ENCODE peak calls at places on chromosomes 12 and 14, in seven cellular contexts. U is GM12891, E is HCT116, I is GM12892, T is suprapubic skin, F is K562, A is transverse colon. X is an unnamed sample.

GRCh38 chr12:19125325-19125724 is 4.2 kb upstream of the PLEKHA5 start:
- DNase-seq in U (no peak), E (no peak), I (no peak), T (no peak), F (no peak), A (no peak), X (no peak)

GRCh38 chr14:101068293-101068957 is 164.9 kb upstream of the RTL1 start:
- DNase-seq in U (no peak), E (no peak), I (no peak), T (peak; percentile 46), F (no peak), A (peak; percentile 1), X (peak; percentile 51)

GRCh38 chr14:71733210-71733883 is 198.9 kb upstream of the RGS6 start:
- DNase-seq in U (no peak), E (no peak), I (no peak), T (no peak), F (no peak), A (no peak), X (no peak)

GRCh38 chr12:70536650-70537049 is 100.6 kb downstream of the PTPRB start:
- DNase-seq in U (no peak), E (no peak), I (no peak), T (no peak), F (no peak), A (no peak), X (no peak)

GRCh38 chr12:9651265-9651729 is 18.2 kb upstream of the CLEC2D start:
- DNase-seq in U (no peak), E (no peak), I (no peak), T (no peak), F (no peak), A (no peak), X (no peak)

GRCh38 chr14:64388533-64389243 is 535 bp downstream of the MTHFD1 start:
- DNase-seq in U (no peak), E (no peak), I (no peak), T (no peak), F (no peak), A (peak; percentile 47), X (no peak)

GRCh38 chr12:124188561-124189405 is 106.1 kb upstream of the RFLNA start:
- DNase-seq in U (no peak), E (no peak), I (no peak), T (no peak), F (no peak), A (no peak), X (no peak)

GRCh38 chr14:100448376-100448775 is 125.2 kb downstream of the SLC25A47 start:
- DNase-seq in U (no peak), E (no peak), I (no peak), T (no peak), F (no peak), A (no peak), X (no peak)

GRCh38 chr12:14910090-14910915 is 24.6 kb upstream of the MGP start:
- DNase-seq in U (no peak), E (peak; percentile 55), I (no peak), T (no peak), F (no peak), A (no peak), X (no peak)

GRCh38 chr12:111314949-111315539 is 53.9 kb downstream of the PHETA1 start:
- DNase-seq in U (no peak), E (no peak), I (no peak), T (no peak), F (no peak), A (no peak), X (no peak)

GRCh38 chr12:15677207-15677606 is 112.0 kb downstream of the EPS8 start:
- DNase-seq in U (no peak), E (no peak), I (no peak), T (no peak), F (no peak), A (no peak), X (no peak)

GRCh38 chr14:68612049-68612448 is 180.8 kb downstream of the ZFP36L1 start:
- DNase-seq in U (no peak), E (no peak), I (no peak), T (peak; percentile 51), F (no peak), A (no peak), X (no peak)

GRCh38 chr12:109999983-110000505 is 814 bp downstream of the ANKRD13A start:
- DNase-seq in U (no peak), E (no peak), I (no peak), T (no peak), F (no peak), A (peak; percentile 37), X (no peak)

GRCh38 chr14:93089501-93090269 is 26.0 kb downstream of the ITPK1 start:
- DNase-seq in U (no peak), E (no peak), I (no peak), T (no peak), F (no peak), A (no peak), X (no peak)

GRCh38 chr12:132453361-132454133 is 36.4 kb upstream of the FBRSL1 start:
- DNase-seq in U (no peak), E (no peak), I (no peak), T (no peak), F (no peak), A (no peak), X (no peak)

GRCh38 chr14:38481939-38482678 is 226.2 kb upstream of the CLEC14A start:
- DNase-seq in U (no peak), E (no peak), I (no peak), T (no peak), F (no peak), A (no peak), X (no peak)

GRCh38 chr12:54759751-54760150 is 94.6 kb upstream of the MUCL1 start:
- DNase-seq in U (no peak), E (peak; percentile 42), I (no peak), T (no peak), F (no peak), A (no peak), X (no peak)

GRCh38 chr12:60693019-60693626 is 1097.3 kb downstream of the SLC16A7 start:
- DNase-seq in U (no peak), E (no peak), I (no peak), T (no peak), F (no peak), A (no peak), X (no peak)

GRCh38 chr14:92481386-92481785 is 32.2 kb upstream of the RIN3 start:
- DNase-seq in U (no peak), E (no peak), I (no peak), T (no peak), F (no peak), A (peak; percentile 5), X (no peak)

GRCh38 chr12:47277972-47278448 is 198.3 kb upstream of the AMIGO2 start:
- DNase-seq in U (no peak), E (peak; percentile 88), I (no peak), T (no peak), F (peak; percentile 74), A (no peak), X (no peak)

GRCh38 chr14:71267691-71268090 is 360.4 kb downstream of the PCNX1 start:
- DNase-seq in U (no peak), E (no peak), I (no peak), T (no peak), F (no peak), A (no peak), X (no peak)

GRCh38 chr14:43790681-43791080 is 716.4 kb downstream of the FSCB start:
- DNase-seq in U (no peak), E (no peak), I (no peak), T (no peak), F (no peak), A (no peak), X (no peak)
- TF ChIP-seq POLR2AphosphoS5 in U (no peak), E (no peak), I (no peak), T (no peak), F (no peak), A (no peak), X (no peak)

GRCh38 chr12:46227616-46228015 is 41.2 kb downstream of the SLC38A1 start:
- DNase-seq in U (no peak), E (no peak), I (no peak), T (no peak), F (no peak), A (no peak), X (no peak)

GRCh38 chr12:46237381-46238045 is 31.3 kb downstream of the SLC38A1 start:
- DNase-seq in U (no peak), E (no peak), I (no peak), T (no peak), F (no peak), A (no peak), X (no peak)

GRCh38 chr12:46233985-46234384 is 34.9 kb downstream of the SLC38A1 start:
- DNase-seq in U (no peak), E (no peak), I (no peak), T (no peak), F (no peak), A (no peak), X (no peak)

GRCh38 chr12:46230985-46231384 is 37.9 kb downstream of the SLC38A1 start:
- DNase-seq in U (no peak), E (no peak), I (no peak), T (no peak), F (no peak), A (no peak), X (no peak)

DNA sequence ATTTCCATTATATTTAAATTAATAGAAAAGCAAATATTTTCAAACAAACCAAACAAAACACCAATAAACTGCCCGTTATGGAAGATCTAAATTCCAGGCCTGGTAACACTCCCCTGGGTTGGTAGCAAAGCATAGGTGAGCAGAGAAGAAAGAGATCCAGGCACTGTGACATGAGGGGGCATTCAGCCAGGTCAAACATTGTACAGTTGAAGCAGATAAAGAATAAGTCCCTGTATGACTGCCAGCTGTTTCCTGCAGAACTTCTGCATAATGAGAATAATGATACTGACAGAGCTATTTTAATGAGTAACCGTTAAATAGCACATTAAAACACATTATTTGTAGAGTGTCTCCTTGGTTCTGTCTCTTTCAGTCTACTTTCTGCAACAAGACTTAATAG is 35.4 kb downstream of the SLC38A1 start:
- DNase-seq in U (no peak), E (no peak), I (no peak), T (no peak), F (no peak), A (no peak), X (no peak)
- TF ChIP-seq POLR2AphosphoS5 in U (no peak), E (no peak), I (no peak), T (no peak), F (no peak), A (no peak), X (no peak)

DNA sequence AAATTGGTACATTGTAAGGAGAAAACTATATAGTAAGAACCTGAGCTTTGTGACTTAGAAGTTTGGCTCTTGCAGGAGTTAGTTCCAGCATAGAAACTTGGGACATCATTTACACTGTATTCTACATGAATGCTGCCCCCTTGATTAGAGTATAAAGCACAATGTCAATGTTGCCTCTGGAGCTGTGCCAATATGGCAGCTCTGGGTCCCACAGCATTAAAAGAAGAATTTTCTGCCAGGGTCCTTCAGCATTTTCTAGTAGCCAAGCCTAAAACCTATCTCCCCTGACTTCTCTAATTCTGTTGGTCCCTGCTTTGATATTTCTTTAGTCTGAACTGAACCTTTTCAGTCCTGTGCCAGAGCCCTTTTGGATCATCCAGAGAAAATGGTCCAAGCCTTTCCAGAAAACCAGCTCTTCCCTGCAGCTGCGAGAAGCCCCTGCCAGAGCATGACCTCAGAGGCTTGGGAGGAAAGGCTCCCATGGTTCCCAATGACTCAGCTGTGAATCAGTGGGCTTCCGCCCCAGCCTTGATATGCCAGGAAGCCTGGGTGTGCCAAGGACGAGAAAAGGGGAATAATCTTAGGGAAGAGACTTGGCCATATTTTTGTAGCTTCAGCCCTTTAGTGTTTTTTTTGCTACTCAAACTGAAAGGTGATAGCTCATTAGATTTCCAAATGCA is 43.2 kb downstream of the PLEKHG7 start:
- DNase-seq in U (no peak), E (peak; percentile 61), I (no peak), T (peak; percentile 91), F (no peak), A (peak; percentile 29), X (peak; percentile 87)
- TF ChIP-seq POLR2AphosphoS5 in U (no peak), E (peak; percentile 43), I (no peak), T (no peak), F (no peak), A (no peak), X (peak; percentile 31)

GRCh38 chr14:77660754-77661153 is 44.3 kb upstream of the SPTLC2 start:
- DNase-seq in U (no peak), E (no peak), I (no peak), T (no peak), F (no peak), A (no peak), X (no peak)
- TF ChIP-seq POLR2AphosphoS5 in U (no peak), E (no peak), I (no peak), T (no peak), F (no peak), A (no peak), X (no peak)